ENCODE peak calls at places on chromosome 14, in ten cellular contexts. K is NCI-H2171; B is heart right ventricle; U is T-helper 1 cell; M is skeletal muscle cell; O is activated effector memory CD4-positive, alpha-beta T cell treated with anti-CD3 and anti-CD28 coated beads, Interleukin-2, amount 50 U/mL, for 16 hours; N is fibroblast of lung; G is suprapubic skin; J is retinal pigment epithelial cell; C is iPS-NIHi11. H is an unnamed sample.

GRCh38 chr14:58693048-58693447 is 55.3 kb downstream of the DACT1 start:
- DNase-seq in K (no peak), B (no peak), U (no peak), M (no peak), O (no peak), N (no peak), G (no peak), J (no peak), C (no peak), H (no peak)

GRCh38 chr14:50106178-50106577 is 10.2 kb downstream of the VCPKMT start:
- DNase-seq in K (no peak), B (no peak), U (no peak), M (no peak), O (no peak), N (no peak), G (no peak), J (no peak), C (no peak), H (no peak)

GRCh38 chr14:104510216-104510615 is 69.3 kb upstream of the C14orf180 start:
- DNase-seq in K (no peak), B (no peak), U (no peak), M (no peak), O (no peak), N (no peak), G (no peak), J (no peak), C (no peak), H (no peak)

GRCh38 chr14:104614126-104614812 is 9.7 kb upstream of the TMEM179 start:
- DNase-seq in K (no peak), B (no peak), U (no peak), M (no peak), O (no peak), N (no peak), G (no peak), J (no peak), C (no peak), H (no peak)

GRCh38 chr14:61525293-61526011 is 169.9 kb upstream of the HIF1A start:
- DNase-seq in K (no peak), B (peak), U (peak), M (peak), O (peak), N (peak), G (no peak), J (peak), C (no peak), H (no peak)

GRCh38 chr14:100103261-100104005 is 38.2 kb downstream of the EVL start:
- DNase-seq in K (no peak), B (no peak), U (peak), M (no peak), O (peak), N (no peak), G (no peak), J (no peak), C (no peak), H (no peak)

GRCh38 chr14:60095781-60096450 is 4.2 kb downstream of the PCNX4 start:
- DNase-seq in K (no peak), B (no peak), U (no peak), M (no peak), O (no peak), N (peak), G (no peak), J (peak), C (no peak), H (peak)

GRCh38 chr14:49549881-49550280 is 36.3 kb downstream of the RPS29 start:
- DNase-seq in K (no peak), B (no peak), U (no peak), M (peak), O (no peak), N (peak), G (no peak), J (no peak), C (peak), H (peak)

GRCh38 chr14:51431033-51431709 is 191.1 kb downstream of the TMX1 start:
- DNase-seq in K (no peak), B (no peak), U (no peak), M (no peak), O (no peak), N (no peak), G (no peak), J (no peak), C (no peak), H (no peak)

GRCh38 chr14:104724981-104725771 is 1.1 kb downstream of the ADSS1 start:
- DNase-seq in K (no peak), B (peak), U (no peak), M (no peak), O (no peak), N (peak), G (no peak), J (no peak), C (peak), H (no peak)

GRCh38 chr14:34212172-34212571 is 249.9 kb downstream of the SPTSSA start:
- DNase-seq in K (no peak), B (no peak), U (no peak), M (no peak), O (no peak), N (no peak), G (no peak), J (no peak), C (no peak), H (no peak)

GRCh38 chr14:73142216-73142615 is 5.9 kb downstream of the PSEN1 start:
- DNase-seq in K (no peak), B (no peak), U (no peak), M (no peak), O (no peak), N (no peak), G (no peak), J (no peak), C (no peak), H (no peak)

GRCh38 chr14:58106446-58106845 is 45.6 kb downstream of the ARMH4 start:
- DNase-seq in K (no peak), B (no peak), U (no peak), M (no peak), O (no peak), N (no peak), G (no peak), J (no peak), C (no peak), H (no peak)

GRCh38 chr14:89701079-89702043 is 253.2 kb downstream of the EFCAB11 start:
- DNase-seq in K (peak), B (peak), U (peak), M (no peak), O (peak), N (peak), G (peak), J (no peak), C (peak), H (peak)

GRCh38 chr14:26174395-26174794 is 423.4 kb downstream of the NOVA1 start:
- DNase-seq in K (no peak), B (no peak), U (no peak), M (no peak), O (no peak), N (peak), G (no peak), J (no peak), C (no peak), H (no peak)

GRCh38 chr14:54622189-54622958 is 55.4 kb downstream of the SAMD4A start:
- DNase-seq in K (no peak), B (no peak), U (peak), M (no peak), O (peak), N (no peak), G (no peak), J (no peak), C (no peak), H (no peak)

GRCh38 chr14:91929700-91930099 is 17.8 kb downstream of the FBLN5 start:
- DNase-seq in K (no peak), B (no peak), U (no peak), M (no peak), O (no peak), N (peak), G (no peak), J (no peak), C (no peak), H (no peak)

GRCh38 chr14:105927094-105927475 is 400.7 kb downstream of the TMEM121 start:
- DNase-seq in K (no peak), B (no peak), U (peak), M (no peak), O (peak), N (no peak), G (no peak), J (no peak), C (no peak), H (no peak)

GRCh38 chr14:71749613-71750238 is 182.5 kb upstream of the RGS6 start:
- DNase-seq in K (no peak), B (no peak), U (no peak), M (no peak), O (no peak), N (no peak), G (no peak), J (no peak), C (no peak), H (no peak)

GRCh38 chr14:74919421-74920165 is 3.5 kb downstream of the RPS6KL1 start:
- DNase-seq in K (no peak), B (no peak), U (no peak), M (no peak), O (no peak), N (no peak), G (no peak), J (no peak), C (no peak), H (no peak)

GRCh38 chr14:58777541-58777979 is 139.8 kb downstream of the DACT1 start:
- DNase-seq in K (no peak), B (no peak), U (no peak), M (no peak), O (no peak), N (peak), G (no peak), J (no peak), C (no peak), H (no peak)

GRCh38 chr14:38209572-38210159 is 2.0 kb downstream of the SSTR1 start:
- DNase-seq in K (no peak), B (no peak), U (no peak), M (no peak), O (no peak), N (peak), G (no peak), J (no peak), C (peak), H (no peak)

GRCh38 chr14:91891721-91892220 is 24.4 kb upstream of the TC2N start:
- DNase-seq in K (no peak), B (no peak), U (no peak), M (no peak), O (no peak), N (peak), G (no peak), J (peak), C (no peak), H (no peak)

GRCh38 chr14:99081156-99081765 is 190.7 kb downstream of the BCL11B start:
- DNase-seq in K (no peak), B (no peak), U (no peak), M (no peak), O (no peak), N (no peak), G (peak), J (no peak), C (no peak), H (no peak)

GRCh38 chr14:51293149-51293925 is 53.3 kb downstream of the TMX1 start:
- DNase-seq in K (no peak), B (peak), U (no peak), M (no peak), O (no peak), N (peak), G (no peak), J (no peak), C (no peak), H (no peak)

GRCh38 chr14:26766726-26767125 is 168.9 kb upstream of the NOVA1 start:
- DNase-seq in K (no peak), B (no peak), U (no peak), M (no peak), O (no peak), N (peak), G (no peak), J (no peak), C (no peak), H (no peak)

GRCh38 chr14:49975286-49975685 is 82.4 kb downstream of the ARF6 start:
- DNase-seq in K (no peak), B (no peak), U (no peak), M (peak), O (no peak), N (peak), G (no peak), J (peak), C (no peak), H (peak)

GRCh38 chr14:97053941-97054340 is 256.8 kb downstream of the VRK1 start:
- DNase-seq in K (no peak), B (no peak), U (no peak), M (no peak), O (no peak), N (no peak), G (no peak), J (no peak), C (no peak), H (no peak)

GRCh38 chr14:30020687-30021086 is 93.0 kb upstream of the PRKD1 start:
- DNase-seq in K (no peak), B (no peak), U (no peak), M (no peak), O (no peak), N (no peak), G (no peak), J (no peak), C (no peak), H (no peak)

GRCh38 chr14:91996951-91997371 is 42.9 kb downstream of the TRIP11 start:
- DNase-seq in K (peak), B (no peak), U (peak), M (peak), O (no peak), N (peak), G (no peak), J (peak), C (peak), H (peak)

GRCh38 chr14:89308232-89308959 is 108.6 kb downstream of the FOXN3 start:
- DNase-seq in K (no peak), B (no peak), U (no peak), M (no peak), O (no peak), N (peak), G (no peak), J (no peak), C (no peak), H (no peak)

GRCh38 chr14:101875726-101876268 is 88.6 kb upstream of the DYNC1H1 start:
- DNase-seq in K (no peak), B (no peak), U (peak), M (no peak), O (no peak), N (no peak), G (no peak), J (no peak), C (no peak), H (no peak)

GRCh38 chr14:61553730-61554641 is 141.3 kb upstream of the HIF1A start:
- DNase-seq in K (no peak), B (no peak), U (no peak), M (peak), O (no peak), N (peak), G (no peak), J (peak), C (no peak), H (peak)

GRCh38 chr14:62084020-62084419 is 321.8 kb downstream of the SNAPC1 start:
- DNase-seq in K (no peak), B (no peak), U (no peak), M (no peak), O (no peak), N (no peak), G (no peak), J (no peak), C (no peak), H (no peak)

GRCh38 chr14:65268594-65268993 is 143.9 kb upstream of the FUT8 start:
- DNase-seq in K (no peak), B (no peak), U (no peak), M (no peak), O (no peak), N (no peak), G (no peak), J (no peak), C (no peak), H (no peak)

GRCh38 chr14:20986811-20987210 is 3.0 kb upstream of the METTL17 start:
- DNase-seq in K (no peak), B (no peak), U (peak), M (peak), O (no peak), N (peak), G (no peak), J (peak), C (no peak), H (peak)

GRCh38 chr14:76784881-76785280 is 23.6 kb downstream of the VASH1 start:
- DNase-seq in K (peak), B (peak), U (peak), M (peak), O (peak), N (peak), G (no peak), J (peak), C (peak), H (no peak)

H was measured in HS-5.